ENCODE peak calls at places on chromosome 18, in nine cellular contexts. O is HCT116, M is ovary, N is kidney, X is uterus, R is fibroblast of lung, S is H9, W is tibial nerve, K is lower lobe of right lung. E is an unnamed sample.
A peak's percentile ranks its signal among the peaks of the same experiment; 100 is the strongest.

GRCh38 chr18:13378150-13378549 is 159.6 kb downstream of the LDLRAD4 start:
- DNase-seq in N (no peak), K (no peak), M (no peak), W (no peak), S (no peak), R (no peak), X (no peak), O (no peak), E (no peak)

GRCh38 chr18:944440-944839 is 39.8 kb downstream of the ADCYAP1 start:
- DNase-seq in N (no peak), M (no peak), X (no peak), W (no peak), O (no peak), S (no peak), R (peak; percentile 2), K (no peak), E (peak; percentile 56)

GRCh38 chr18:7817596-7817995 is 250.5 kb downstream of the PTPRM start:
- DNase-seq in W (no peak), S (no peak), M (no peak), O (no peak), N (no peak), X (peak; percentile 22), K (no peak), R (no peak), E (no peak)

GRCh38 chr18:21557607-21558253 is 42.8 kb downstream of the ESCO1 start:
- DNase-seq in O (no peak), M (peak; percentile 22), N (no peak), K (no peak), W (no peak), S (no peak), R (no peak), X (peak; percentile 23), E (peak; percentile 62)

GRCh38 chr18:57352761-57353136 is 392 bp downstream of the ST8SIA3 start:
- DNase-seq in S (peak; percentile 32), W (no peak), N (no peak), K (no peak), R (no peak), O (no peak), M (no peak), X (no peak), E (no peak)

GRCh38 chr18:56407631-56408030 is 230.8 kb downstream of the TXNL1 start:
- DNase-seq in N (no peak), S (no peak), M (no peak), X (no peak), K (no peak), W (no peak), R (no peak), O (no peak), E (no peak)

GRCh38 chr18:7616661-7617060 is 49.5 kb downstream of the PTPRM start:
- DNase-seq in O (no peak), M (no peak), K (no peak), W (no peak), N (peak; percentile 53), R (no peak), S (no peak), X (peak; percentile 40), E (no peak)

GRCh38 chr18:3857544-3857943 is 407.6 kb downstream of the TGIF1 start:
- DNase-seq in W (no peak), R (no peak), S (no peak), M (no peak), N (no peak), O (no peak), X (peak; percentile 54), K (no peak), E (no peak)

GRCh38 chr18:60235164-60235563 is 137.4 kb downstream of the MC4R start:
- DNase-seq in N (no peak), M (no peak), S (no peak), R (no peak), W (no peak), K (no peak), X (no peak), O (no peak), E (no peak)

GRCh38 chr18:23438608-23439366 is 14.3 kb upstream of the RIOK3 start:
- DNase-seq in M (no peak), S (no peak), W (no peak), X (no peak), O (no peak), R (no peak), K (no peak), N (no peak), E (no peak)

GRCh38 chr18:7485616-7486015 is 81.5 kb upstream of the PTPRM start:
- DNase-seq in N (no peak), O (no peak), K (no peak), X (no peak), S (no peak), W (no peak), R (no peak), M (no peak), E (no peak)

GRCh38 chr18:38576349-38576748 is 1010.8 kb upstream of the CELF4 start:
- DNase-seq in O (no peak), R (no peak), W (no peak), K (no peak), N (no peak), M (no peak), S (no peak), X (no peak), E (no peak)

GRCh38 chr18:60053747-60054304 is 154.0 kb downstream of the PMAIP1 start:
- DNase-seq in N (no peak), M (no peak), X (no peak), S (peak; percentile 35), O (peak; percentile 97), W (no peak), R (peak; percentile 88), K (no peak), E (peak; percentile 100)

GRCh38 chr18:50393802-50394201 is 19.0 kb downstream of the SKA1 start:
- DNase-seq in R (no peak), K (no peak), N (no peak), S (no peak), O (no peak), M (no peak), X (no peak), W (no peak), E (no peak)

GRCh38 chr18:42338683-42339082 is 383.6 kb downstream of the PIK3C3 start:
- DNase-seq in S (no peak), X (no peak), O (no peak), M (no peak), N (no peak), R (no peak), K (no peak), W (no peak), E (no peak)

GRCh38 chr18:42614619-42615293 is 500.7 kb downstream of the RIT2 start:
- DNase-seq in K (no peak), O (no peak), N (no peak), W (peak; percentile 32), S (no peak), M (no peak), X (no peak), R (no peak), E (no peak)

GRCh38 chr18:31513189-31513907 is 15.4 kb downstream of the DSG2 start:
- DNase-seq in R (peak; percentile 21), N (no peak), M (no peak), X (no peak), K (no peak), S (no peak), W (no peak), O (no peak), E (peak; percentile 93)

GRCh38 chr18:14025306-14025940 is 106.8 kb downstream of the ZNF519 start:
- DNase-seq in X (no peak), W (no peak), R (no peak), O (no peak), N (peak; percentile 40), K (no peak), S (peak; percentile 57), M (no peak), E (no peak)

GRCh38 chr18:3100498-3101132 is 87.7 kb upstream of the LPIN2 start:
- DNase-seq in M (no peak), X (no peak), N (no peak), K (no peak), O (no peak), S (no peak), W (no peak), R (no peak), E (no peak)

GRCh38 chr18:34767601-34768027 is 57.5 kb downstream of the DTNA start:
- DNase-seq in M (no peak), K (no peak), W (no peak), R (peak; percentile 82), O (no peak), X (no peak), S (no peak), N (no peak), E (peak; percentile 98)
- H3K4me1 ChIP-seq in M (peaks cover 2% of the 10 kb centered on the region), K (no peaks in the 10 kb centered on the region), W (no peaks in the 10 kb centered on the region), R (peaks cover 15% of the 10 kb centered on the region), O (no peaks in the 10 kb centered on the region), X (no peaks in the 10 kb centered on the region), S (no peaks in the 10 kb centered on the region), N (no peaks in the 10 kb centered on the region), E (peaks cover 8% of the 10 kb centered on the region)

DNA sequence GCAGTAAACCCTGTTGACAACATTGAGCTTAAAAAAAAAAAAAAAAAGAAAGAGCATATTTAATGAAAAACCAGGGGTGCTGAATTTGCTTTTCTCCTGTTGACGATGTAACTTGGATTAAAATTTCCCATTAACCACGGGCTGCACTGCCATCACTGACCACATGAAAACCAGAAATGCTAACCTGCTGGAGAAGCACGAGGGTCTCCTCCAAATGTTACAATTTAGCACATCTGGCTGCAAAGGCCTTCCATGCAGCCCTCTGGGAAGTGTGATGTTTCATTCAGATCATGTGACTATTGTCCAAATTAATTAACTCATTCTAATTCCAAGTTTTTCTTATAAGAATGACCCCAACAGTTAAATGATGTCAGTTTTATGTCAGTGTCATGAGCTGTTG is 26.9 kb upstream of the SERPINB12 start:
- DNase-seq in N (no peak), O (no peak), K (no peak), M (no peak), W (no peak), R (no peak), S (no peak), X (no peak), E (no peak)
- TF ChIP-seq CTCF in N (no peak), O (no peak), K (no peak), M (no peak), W (no peak), R (peak; percentile 30), S (no peak), X (no peak), E (no peak)

DNA sequence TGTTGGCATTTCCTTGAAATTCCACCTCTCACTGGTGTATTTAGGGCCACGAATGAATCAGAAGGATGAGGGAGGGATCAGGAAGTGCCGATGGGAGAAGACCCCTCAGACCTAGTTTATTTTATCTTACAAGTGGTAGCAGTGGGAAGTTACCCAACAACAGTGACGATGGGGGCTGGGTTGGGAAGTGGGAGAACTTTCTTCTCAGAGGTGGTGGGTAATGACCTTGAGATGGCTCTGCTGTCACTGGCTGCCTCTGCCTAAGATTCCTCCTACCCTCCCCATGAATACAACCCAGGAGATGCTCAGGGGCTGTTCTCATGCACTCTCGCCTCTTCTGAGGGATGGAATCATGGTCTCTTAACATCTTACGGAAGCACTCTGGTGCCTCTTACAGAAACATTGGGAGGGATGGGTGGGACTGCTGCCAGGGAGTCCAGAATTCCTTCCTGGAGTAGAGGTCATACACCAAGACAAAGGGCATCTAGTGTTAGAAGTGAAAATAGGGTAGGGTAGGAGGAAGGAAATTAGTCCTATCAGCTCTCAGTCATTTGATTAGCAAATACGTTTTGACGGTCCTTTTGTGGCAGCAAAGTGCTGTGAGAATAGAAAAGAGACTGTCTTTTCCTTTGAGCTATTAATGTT is 58.4 kb upstream of the TXNDC2 start:
- DNase-seq in X (no peak), W (no peak), N (no peak), R (no peak), M (no peak), K (no peak), S (no peak), O (no peak), E (no peak)
- H3K4me1 ChIP-seq in X (peaks cover 7% of the 10 kb centered on the region), W (no peaks in the 10 kb centered on the region), N (peaks cover 26% of the 10 kb centered on the region), R (peaks cover 36% of the 10 kb centered on the region), M (peaks cover 25% of the 10 kb centered on the region), K (peaks cover 43% of the 10 kb centered on the region), S (no peaks in the 10 kb centered on the region), O (peaks cover 59% of the 10 kb centered on the region), E (peaks cover 38% of the 10 kb centered on the region)

GRCh38 chr18:11512096-11513030 is 97.0 kb upstream of the SLC35G4 start:
- DNase-seq in W (no peak), K (no peak), M (no peak), S (no peak), R (peak; percentile 27), N (no peak), O (no peak), X (no peak), E (no peak)
- TF ChIP-seq CTCF in W (no peak), K (no peak), M (no peak), S (peak; percentile 33), R (peak; percentile 18), N (peak; percentile 51), O (no peak), X (no peak), E (peak; percentile 52)

E was measured in foreskin keratinocyte.